ENCODE peak calls at places on chromosomes 5 and 9, in nine cellular contexts. S, F, B, M, U, Y, T, K and R are unnamed samples.

GRCh38 chr5:155926011-155926410 is 401.0 kb upstream of the SGCD start:
- DNase-seq in U (no peak), Y (no peak), F (no peak), K (no peak), T (no peak), B (no peak), M (no peak), S (no peak), R (no peak)

GRCh38 chr5:43780586-43780985 is 177.6 kb downstream of the NNT start:
- DNase-seq in B (no peak), U (no peak), S (no peak), M (no peak), K (no peak), T (no peak), F (no peak), Y (no peak), R (peak)

GRCh38 chr9:110029422-110029814 is 178.5 kb downstream of the C9orf152 start:
- DNase-seq in F (no peak), B (no peak), K (no peak), U (peak), M (no peak), S (peak), Y (peak), T (no peak), R (peak)

GRCh38 chr5:53481887-53482716 is 1.7 kb downstream of the FST start:
- DNase-seq in U (peak), B (peak), M (peak), F (peak), T (no peak), K (peak), S (peak), Y (peak), R (peak)

GRCh38 chr9:4970970-4971641 is 14.0 kb upstream of the JAK2 start:
- DNase-seq in M (no peak), T (peak), U (no peak), B (peak), S (no peak), F (no peak), K (no peak), Y (no peak), R (no peak)

GRCh38 chr9:91659529-91660294 is 236.1 kb upstream of the NFIL3 start:
- DNase-seq in S (peak), M (no peak), T (no peak), B (no peak), Y (no peak), U (no peak), K (peak), F (peak), R (peak)

GRCh38 chr5:7850241-7850532 is 746 bp downstream of the CFAP90 start:
- DNase-seq in U (no peak), S (no peak), K (no peak), B (no peak), Y (no peak), T (no peak), M (no peak), F (no peak), R (no peak)

GRCh38 chr9:114000063-114000454 is 78.0 kb downstream of the AMBP start:
- DNase-seq in F (no peak), S (no peak), K (no peak), M (no peak), U (no peak), T (no peak), B (peak), Y (no peak), R (no peak)

GRCh38 chr5:68343421-68343826 is 127.9 kb downstream of the PIK3R1 start:
- DNase-seq in T (no peak), Y (peak), B (peak), K (no peak), F (no peak), M (no peak), S (no peak), U (peak), R (peak)

GRCh38 chr5:156824800-156825199 is 25.3 kb upstream of the PPP1R2B start:
- DNase-seq in S (no peak), Y (no peak), M (no peak), K (peak), F (peak), B (no peak), U (no peak), T (no peak), R (no peak)

GRCh38 chr5:158483202-158483870 is 616.4 kb downstream of the EBF1 start:
- DNase-seq in U (no peak), K (peak), T (no peak), S (no peak), M (no peak), B (no peak), F (no peak), Y (no peak), R (no peak)

GRCh38 chr9:3852545-3852944 is 326.7 kb upstream of the RFX3 start:
- DNase-seq in Y (peak), S (no peak), T (no peak), U (no peak), F (no peak), B (no peak), K (no peak), M (no peak), R (no peak)

GRCh38 chr5:128424672-128425071 is 113.4 kb downstream of the FBN2 start:
- DNase-seq in K (no peak), B (no peak), U (peak), S (no peak), T (no peak), Y (no peak), M (no peak), F (no peak), R (no peak)

GRCh38 chr9:127866535-127866934 is 10.9 kb downstream of the AK1 start:
- DNase-seq in T (no peak), M (no peak), F (no peak), K (no peak), Y (no peak), S (no peak), U (no peak), B (no peak), R (no peak)

GRCh38 chr9:36021968-36022367 is 14.7 kb upstream of the RECK start:
- DNase-seq in F (no peak), S (no peak), M (no peak), T (no peak), Y (no peak), K (no peak), U (no peak), B (no peak), R (no peak)

GRCh38 chr5:125835293-125836172 is 587.7 kb upstream of the GRAMD2B start:
- DNase-seq in B (no peak), Y (no peak), T (no peak), K (peak), M (no peak), U (peak), F (peak), S (peak), R (peak)

GRCh38 chr5:154972476-154973080 is 31.7 kb downstream of the MRPL22 start:
- DNase-seq in F (peak), S (peak), T (no peak), Y (no peak), U (peak), B (no peak), K (peak), M (no peak), R (peak)